ENCODE peak calls at places on chromosome 21, in seven cellular contexts. Q is tibial nerve, J is body of pancreas, T is adrenal gland, D is K562, F is Peyer's patch, O is HCT116. X is an unnamed sample.

GRCh38 chr21:23574932-23575331 is 2032.3 kb downstream of the MRPL39 start:
- DNase-seq in J (no peak), D (no peak), O (no peak), T (no peak), Q (no peak), F (no peak), X (no peak)

GRCh38 chr21:20971296-20971921 is 26.8 kb upstream of the NCAM2 start:
- DNase-seq in F (no peak), J (peak; percentile 41), D (peak; percentile 33), O (no peak), Q (peak; percentile 58), T (peak; percentile 68), X (peak; percentile 78)

GRCh38 chr21:22019766-22020165 is 1021.6 kb downstream of the NCAM2 start:
- DNase-seq in D (no peak), F (no peak), Q (no peak), O (no peak), J (no peak), T (no peak), X (no peak)

GRCh38 chr21:18759267-18759666 is 355.7 kb upstream of the TMPRSS15 start:
- DNase-seq in T (no peak), F (no peak), D (no peak), Q (no peak), O (no peak), J (no peak), X (no peak)

GRCh38 chr21:20592482-20592881 is 405.7 kb upstream of the NCAM2 start:
- DNase-seq in Q (no peak), J (no peak), F (no peak), O (no peak), T (no peak), D (no peak), X (no peak)

GRCh38 chr21:31929548-31929947 is 56.7 kb downstream of the HUNK start:
- DNase-seq in J (no peak), D (no peak), T (no peak), F (no peak), O (no peak), Q (no peak), X (no peak)

GRCh38 chr21:23936224-23936623 is 1671.1 kb downstream of the MRPL39 start:
- DNase-seq in Q (peak; percentile 18), O (no peak), D (peak; percentile 13), F (no peak), J (no peak), T (peak; percentile 29), X (peak; percentile 59)

GRCh38 chr21:34984356-34984755 is 64.7 kb downstream of the RUNX1 start:
- DNase-seq in D (no peak), T (no peak), O (no peak), J (no peak), Q (no peak), F (no peak), X (no peak)

GRCh38 chr21:20570824-20571232 is 427.4 kb upstream of the NCAM2 start:
- DNase-seq in D (peak; percentile 23), O (no peak), F (no peak), T (no peak), Q (no peak), J (no peak), X (no peak)

GRCh38 chr21:40153351-40153750 is 286.1 kb downstream of the PCP4 start:
- DNase-seq in T (no peak), O (no peak), D (no peak), J (no peak), F (no peak), Q (no peak), X (no peak)

GRCh38 chr21:41029573-41029972 is 138.4 kb upstream of the BACE2 start:
- DNase-seq in T (no peak), F (no peak), D (no peak), O (no peak), Q (no peak), J (no peak), X (no peak)

GRCh38 chr21:39867198-39867650 is at the start of gene PCP4:
- DNase-seq in Q (peak; percentile 53), D (peak; percentile 74), F (peak; percentile 73), O (peak; percentile 27), J (peak; percentile 64), T (peak; percentile 72), X (peak; percentile 82)

GRCh38 chr21:33394260-33394659 is 9.0 kb upstream of the IFNGR2 start:
- DNase-seq in D (no peak), Q (peak; percentile 72), O (no peak), F (peak; percentile 57), J (no peak), T (peak; percentile 52), X (peak; percentile 21)

GRCh38 chr21:19724081-19724480 is 1274.1 kb upstream of the NCAM2 start:
- DNase-seq in T (peak; percentile 60), D (no peak), J (no peak), F (no peak), O (no peak), Q (no peak), X (no peak)

GRCh38 chr21:15741510-15741909 is 11.7 kb downstream of the USP25 start:
- DNase-seq in J (no peak), O (no peak), T (no peak), F (no peak), D (no peak), Q (no peak), X (no peak)

GRCh38 chr21:45555251-45555556 is 13.0 kb upstream of the SLC19A1 start:
- DNase-seq in D (no peak), F (no peak), J (no peak), T (no peak), O (no peak), Q (no peak), X (no peak)

GRCh38 chr21:45552696-45553391 is 10.6 kb upstream of the SLC19A1 start:
- DNase-seq in D (no peak), T (no peak), Q (no peak), O (no peak), F (peak; percentile 47), J (no peak), X (no peak)

GRCh38 chr21:45555557-45556301 is 13.5 kb upstream of the SLC19A1 start:
- DNase-seq in O (peak; percentile 88), F (peak; percentile 93), Q (no peak), D (peak; percentile 89), J (peak; percentile 90), T (peak; percentile 79), X (peak; percentile 78)

GRCh38 chr21:45556302-45556644 is 14.0 kb upstream of the SLC19A1 start:
- DNase-seq in F (no peak), D (no peak), O (no peak), J (no peak), T (no peak), Q (no peak), X (no peak)

DNA sequence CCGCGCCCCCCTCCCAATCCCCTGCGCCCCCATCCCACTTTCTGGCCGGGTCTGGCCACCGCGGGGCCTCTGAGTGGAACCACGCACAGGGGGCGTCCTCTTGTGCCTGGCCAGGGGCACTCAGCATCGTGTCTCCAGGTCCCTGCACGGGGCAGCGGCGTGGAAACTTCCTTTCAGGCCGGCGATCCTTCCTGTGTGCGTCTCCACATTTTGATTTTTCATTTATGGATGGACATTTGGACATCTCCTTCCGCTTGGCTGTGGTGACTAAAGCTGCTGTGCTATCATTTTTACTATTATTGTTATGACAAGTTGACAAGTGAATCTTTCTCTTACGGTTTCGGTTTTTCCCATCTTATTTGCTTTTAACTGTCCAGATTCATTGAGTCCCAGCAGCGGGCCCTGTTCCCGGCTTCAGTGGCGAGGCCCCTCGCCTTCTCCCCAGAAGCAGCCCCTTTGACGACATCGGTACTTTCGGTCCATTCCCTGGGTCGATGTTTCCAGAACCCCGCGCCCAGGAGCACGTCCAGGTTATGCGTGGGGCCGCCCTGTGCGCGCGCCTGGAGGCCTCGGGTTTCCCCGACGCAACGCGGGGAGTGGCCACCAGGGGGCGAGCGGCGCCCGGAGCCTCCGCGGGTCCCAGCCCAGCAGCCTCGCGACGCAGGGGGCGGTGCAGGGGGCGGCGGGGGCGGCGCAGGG is 12.4 kb upstream of the SLC19A1 start:
- DNase-seq in O (peak; percentile 33), T (peak; percentile 83), D (peak; percentile 93), F (peak; percentile 94), Q (peak; percentile 75), J (peak; percentile 88), X (peak; percentile 87)
- TF ChIP-seq POLR2A in O (no peak), T (peak; percentile 41), D (no peak), F (peak; percentile 36), Q (peak; percentile 53), J (peak; percentile 29), X (no peak)

DNA sequence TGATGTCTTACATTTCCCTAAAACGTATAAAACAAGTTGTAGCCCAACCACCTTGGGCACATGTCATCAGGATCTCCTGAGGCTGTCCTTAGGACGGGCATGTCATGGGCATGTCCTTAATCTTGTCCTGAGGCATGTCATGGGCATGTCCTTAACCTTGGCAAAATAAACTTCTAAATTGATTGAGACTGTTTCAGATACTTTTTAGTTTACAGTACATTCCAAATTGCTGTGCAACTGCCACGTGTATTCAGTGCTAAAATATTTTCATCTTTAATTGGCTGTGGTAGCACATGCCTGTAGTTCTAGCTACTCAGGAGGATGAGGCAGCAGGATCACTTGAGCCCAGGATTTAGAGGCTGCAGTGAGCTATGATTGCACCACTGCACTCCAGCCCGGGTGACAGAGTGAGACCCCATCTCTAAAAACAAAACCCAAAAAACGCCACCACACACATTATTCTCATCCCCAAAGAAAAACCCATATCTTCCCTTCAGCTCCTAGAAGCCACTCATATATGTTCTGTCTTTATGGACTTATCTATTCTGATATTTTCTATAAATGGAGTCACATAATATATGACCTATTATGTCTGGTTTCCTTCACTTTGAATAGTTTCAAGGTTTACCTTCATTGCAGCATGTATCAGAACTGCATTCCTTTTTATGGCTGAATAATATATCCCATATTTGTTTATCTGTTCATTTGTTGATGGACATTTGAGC is 96.0 kb upstream of the BTG3 start:
- DNase-seq in T (no peak), D (no peak), J (no peak), Q (no peak), F (no peak), O (no peak), X (no peak)
- H3K27ac ChIP-seq in T (no peak overlapping the region), D (no peak overlapping the region), J (no peak overlapping the region), Q (no peak overlapping the region), F (no peak overlapping the region), O (no peak overlapping the region), X (no peak overlapping the region)

GRCh38 chr21:42108554-42108885 is 37.4 kb downstream of the UMODL1 start:
- DNase-seq in D (no peak), F (no peak), Q (no peak), O (no peak), T (no peak), J (no peak), X (no peak)
- TF ChIP-seq CTCF in D (no peak), F (no peak), Q (no peak), O (no peak), T (no peak), J (no peak), X (no peak)

DNA sequence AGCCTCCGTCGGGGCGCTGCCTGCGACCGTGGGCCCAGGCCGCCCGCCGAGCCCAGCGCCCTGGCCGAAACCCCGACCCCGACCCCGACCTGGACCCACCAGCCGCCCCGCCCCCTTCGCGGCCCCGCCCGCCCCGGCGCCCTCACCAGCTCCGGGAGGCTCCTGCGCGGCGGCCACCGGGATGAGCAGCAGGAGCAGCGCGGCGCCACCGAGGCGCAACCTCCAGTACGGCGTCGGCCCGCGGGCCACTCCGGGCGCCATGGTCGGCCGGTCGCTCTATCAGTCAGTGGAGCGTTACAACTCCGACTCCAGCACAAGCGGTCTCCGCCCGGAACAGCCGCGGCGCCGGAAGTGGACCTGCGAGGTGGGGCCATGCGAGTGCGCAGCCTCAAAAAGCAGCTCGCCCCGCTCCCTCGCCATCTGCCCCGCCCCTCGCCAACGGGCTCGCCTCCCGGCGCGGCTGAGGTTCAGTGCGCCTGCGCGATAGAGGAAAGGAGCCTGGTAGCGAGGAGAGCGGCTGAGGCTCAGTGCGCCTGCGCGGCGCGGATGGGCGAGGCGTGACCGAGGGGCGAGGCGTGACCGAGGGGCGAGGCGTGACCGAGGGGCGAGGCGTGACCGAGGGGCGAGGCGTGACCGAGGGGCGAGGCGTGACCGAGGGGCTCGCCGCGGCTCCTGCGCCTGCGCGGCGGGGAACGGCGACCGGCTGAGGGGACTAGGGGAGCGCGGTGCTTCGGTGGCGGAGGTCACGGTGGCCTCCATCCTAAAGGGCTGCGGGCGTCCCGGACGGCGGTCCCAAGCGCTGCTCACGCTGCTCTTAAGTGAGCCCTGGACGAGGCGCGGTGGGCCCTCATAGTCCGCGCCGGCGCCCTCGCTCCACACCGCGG is at the start of gene PTTG1IP:
- DNase-seq in O (peak; percentile 86), D (peak; percentile 100), J (peak; percentile 99), Q (peak; percentile 96), F (peak; percentile 100), T (peak; percentile 98), X (peak; percentile 97)
- TF ChIP-seq POLR2A in O (peak; percentile 50), D (peak; percentile 78), J (peak; percentile 86), Q (peak; percentile 53), F (peak; percentile 81), T (peak; percentile 95), X (peak; percentile 52)